ENCODE peak calls at places on chromosome 1, in four cellular contexts. One of them, this sample, is unnamed.
A peak's percentile ranks its signal among the peaks of the same experiment; 100 is the strongest.

GRCh38 chr1:59214764-59215208 is 82.1 kb upstream of the FGGY start:
- DNase-seq in stimulated activated CD4-positive, alpha-beta T cell treated with anti-CD3 and anti-CD28 coated beads, Interleukin-4, amount 100 ng/mL, for 48 hours: no peak
- DNase-seq in foreskin fibroblast: peak; percentile 43
- DNase-seq in IMR-90: peak; percentile 74
- DNase-seq in this sample: peak; percentile 73

GRCh38 chr1:201447911-201448871 is 20.8 kb downstream of the PHLDA3 start:
- DNase-seq in foreskin fibroblast: peak; percentile 77
- DNase-seq in stimulated activated CD4-positive, alpha-beta T cell treated with anti-CD3 and anti-CD28 coated beads, Interleukin-4, amount 100 ng/mL, for 48 hours: peak; percentile 58
- DNase-seq in IMR-90: peak; percentile 70
- DNase-seq in this sample: peak; percentile 43

GRCh38 chr1:153430561-153430960 is 14.2 kb downstream of the S100A7A start:
- DNase-seq in IMR-90: no peak
- DNase-seq in stimulated activated CD4-positive, alpha-beta T cell treated with anti-CD3 and anti-CD28 coated beads, Interleukin-4, amount 100 ng/mL, for 48 hours: no peak
- DNase-seq in foreskin fibroblast: no peak
- DNase-seq in this sample: no peak

GRCh38 chr1:34354367-34354766 is 177.7 kb downstream of the C1orf94 start:
- DNase-seq in foreskin fibroblast: no peak
- DNase-seq in IMR-90: no peak
- DNase-seq in stimulated activated CD4-positive, alpha-beta T cell treated with anti-CD3 and anti-CD28 coated beads, Interleukin-4, amount 100 ng/mL, for 48 hours: no peak
- DNase-seq in this sample: no peak

GRCh38 chr1:1066403-1067283 is 7.5 kb downstream of the RNF223 start:
- DNase-seq in IMR-90: no peak
- DNase-seq in foreskin fibroblast: peak; percentile 28
- DNase-seq in stimulated activated CD4-positive, alpha-beta T cell treated with anti-CD3 and anti-CD28 coated beads, Interleukin-4, amount 100 ng/mL, for 48 hours: no peak
- DNase-seq in this sample: no peak

GRCh38 chr1:81550753-81551152 is 250.0 kb upstream of the ADGRL2 start:
- DNase-seq in stimulated activated CD4-positive, alpha-beta T cell treated with anti-CD3 and anti-CD28 coated beads, Interleukin-4, amount 100 ng/mL, for 48 hours: no peak
- DNase-seq in IMR-90: no peak
- DNase-seq in foreskin fibroblast: no peak
- DNase-seq in this sample: no peak

GRCh38 chr1:67747667-67748066 is 62.7 kb downstream of the GADD45A start:
- DNase-seq in stimulated activated CD4-positive, alpha-beta T cell treated with anti-CD3 and anti-CD28 coated beads, Interleukin-4, amount 100 ng/mL, for 48 hours: no peak
- DNase-seq in foreskin fibroblast: peak; percentile 61
- DNase-seq in IMR-90: peak; percentile 72
- DNase-seq in this sample: no peak

GRCh38 chr1:15948600-15949452 is 27.1 kb downstream of the ZBTB17 start:
- DNase-seq in stimulated activated CD4-positive, alpha-beta T cell treated with anti-CD3 and anti-CD28 coated beads, Interleukin-4, amount 100 ng/mL, for 48 hours: peak; percentile 58
- DNase-seq in foreskin fibroblast: peak; percentile 94
- DNase-seq in IMR-90: peak; percentile 95
- DNase-seq in this sample: no peak

GRCh38 chr1:72693899-72694298 is 411.6 kb upstream of the NEGR1 start:
- DNase-seq in IMR-90: no peak
- DNase-seq in foreskin fibroblast: no peak
- DNase-seq in stimulated activated CD4-positive, alpha-beta T cell treated with anti-CD3 and anti-CD28 coated beads, Interleukin-4, amount 100 ng/mL, for 48 hours: no peak
- DNase-seq in this sample: no peak

GRCh38 chr1:38915352-38915948 is 26.2 kb downstream of the RHBDL2 start:
- DNase-seq in foreskin fibroblast: peak; percentile 14
- DNase-seq in stimulated activated CD4-positive, alpha-beta T cell treated with anti-CD3 and anti-CD28 coated beads, Interleukin-4, amount 100 ng/mL, for 48 hours: no peak
- DNase-seq in IMR-90: peak; percentile 60
- DNase-seq in this sample: no peak

GRCh38 chr1:203172184-203173115 is 3.2 kb downstream of the MYBPH start:
- DNase-seq in foreskin fibroblast: peak; percentile 75
- DNase-seq in IMR-90: peak; percentile 32
- DNase-seq in stimulated activated CD4-positive, alpha-beta T cell treated with anti-CD3 and anti-CD28 coated beads, Interleukin-4, amount 100 ng/mL, for 48 hours: peak; percentile 37
- DNase-seq in this sample: peak; percentile 66

GRCh38 chr1:16324456-16324890 is 27.8 kb downstream of the FBXO42 start:
- DNase-seq in foreskin fibroblast: peak; percentile 84
- DNase-seq in stimulated activated CD4-positive, alpha-beta T cell treated with anti-CD3 and anti-CD28 coated beads, Interleukin-4, amount 100 ng/mL, for 48 hours: no peak
- DNase-seq in IMR-90: peak; percentile 87
- DNase-seq in this sample: no peak

GRCh38 chr1:223825767-223826461 is 19.8 kb downstream of the TP53BP2 start:
- DNase-seq in foreskin fibroblast: no peak
- DNase-seq in IMR-90: no peak
- DNase-seq in stimulated activated CD4-positive, alpha-beta T cell treated with anti-CD3 and anti-CD28 coated beads, Interleukin-4, amount 100 ng/mL, for 48 hours: no peak
- DNase-seq in this sample: no peak

GRCh38 chr1:56028879-56029278 is 550.5 kb downstream of the PLPP3 start:
- DNase-seq in IMR-90: no peak
- DNase-seq in stimulated activated CD4-positive, alpha-beta T cell treated with anti-CD3 and anti-CD28 coated beads, Interleukin-4, amount 100 ng/mL, for 48 hours: no peak
- DNase-seq in foreskin fibroblast: no peak
- DNase-seq in this sample: no peak

This sample was measured in NCI-H2081.